ENCODE peak calls at places on chromosomes 4 and X, in nine cellular contexts. F is fibroblast of lung, S is progenitor cell of endocrine pancreas, P is body of pancreas, G is NB4, V is nephron progenitor cell, H is A673, K is gastrocnemius medialis, Q is omental fat pad. C is an unnamed sample.

GRCh38 chr4:55124337-55125076 is 888 bp downstream of the KDR start:
- DNase-seq in Q (no peak), K (no peak), S (no peak), H (no peak), F (peak; percentile 8), G (no peak), P (no peak), V (peak; percentile 49), C (no peak)

GRCh38 chrX:23341452-23341851 is 6.8 kb downstream of the PTCHD1 start:
- DNase-seq in H (no peak), S (no peak), G (no peak), F (no peak), K (no peak), P (no peak), Q (no peak), V (peak; percentile 28), C (no peak)

GRCh38 chr4:52957220-52957686 is 95.1 kb downstream of the RASL11B start:
- DNase-seq in P (peak; percentile 11), H (peak; percentile 6), G (no peak), Q (no peak), S (no peak), V (peak; percentile 23), K (no peak), F (peak; percentile 62), C (no peak)

GRCh38 chr4:17218801-17219200 is 293.1 kb downstream of the QDPR start:
- DNase-seq in H (no peak), P (no peak), V (no peak), K (no peak), Q (no peak), F (peak; percentile 27), S (no peak), G (no peak), C (no peak)

GRCh38 chr4:38145033-38145673 is 185.0 kb downstream of the PTTG2 start:
- DNase-seq in S (no peak), Q (no peak), H (no peak), K (no peak), F (no peak), P (no peak), G (no peak), V (no peak), C (no peak)

GRCh38 chrX:115563633-115564182 is 2.7 kb downstream of the PLS3 start:
- DNase-seq in H (no peak), K (no peak), Q (no peak), S (no peak), V (no peak), F (no peak), P (no peak), G (peak; percentile 0), C (peak; percentile 8)

GRCh38 chr4:56215901-56216300 is 171.4 kb downstream of the AASDH start:
- DNase-seq in S (no peak), P (peak; percentile 7), G (peak; percentile 5), F (peak; percentile 52), H (peak; percentile 66), K (no peak), V (no peak), Q (no peak), C (peak; percentile 58)

GRCh38 chr4:73257995-73258667 is 467 bp downstream of the ANKRD17 start:
- DNase-seq in F (peak; percentile 41), Q (no peak), S (peak; percentile 20), K (peak; percentile 44), G (peak; percentile 69), P (no peak), H (peak; percentile 27), V (no peak), C (no peak)

GRCh38 chr4:145440292-145441007 is 41.2 kb upstream of the SMAD1 start:
- DNase-seq in Q (no peak), G (no peak), H (no peak), V (no peak), K (no peak), P (no peak), F (no peak), S (no peak), C (no peak)

GRCh38 chr4:78517050-78517652 is 34.4 kb upstream of the ANXA3 start:
- DNase-seq in H (peak; percentile 15), F (peak; percentile 62), P (peak; percentile 14), K (no peak), S (no peak), Q (no peak), G (peak; percentile 25), V (no peak), C (no peak)

GRCh38 chr4:5887361-5888221 is 5.3 kb downstream of the CRMP1 start:
- DNase-seq in Q (no peak), H (no peak), P (no peak), V (peak; percentile 73), F (peak; percentile 14), G (no peak), S (no peak), K (no peak), C (no peak)

GRCh38 chr4:81421346-81422218 is 50.1 kb downstream of the RASGEF1B start:
- DNase-seq in K (no peak), F (peak; percentile 47), G (peak; percentile 89), S (no peak), P (peak; percentile 64), H (no peak), V (no peak), Q (no peak), C (peak; percentile 59)

GRCh38 chrX:139560221-139560620 is 29.7 kb downstream of the F9 start:
- DNase-seq in G (no peak), K (no peak), V (no peak), P (no peak), F (no peak), Q (no peak), H (no peak), S (no peak), C (no peak)

GRCh38 chrX:140090800-140091275 is 125.5 kb upstream of the CXorf66 start:
- DNase-seq in H (peak; percentile 20), S (no peak), P (no peak), G (no peak), V (peak; percentile 13), Q (no peak), K (no peak), F (no peak), C (no peak)

GRCh38 chr4:158302076-158302866 is 92.0 kb downstream of the TMEM144 start:
- DNase-seq in H (no peak), F (peak; percentile 69), Q (no peak), P (peak; percentile 22), K (no peak), V (no peak), G (no peak), S (no peak), C (no peak)

GRCh38 chr4:57405359-57405758 is 295.2 kb upstream of the IGFBP7 start:
- DNase-seq in F (no peak), K (no peak), Q (no peak), S (no peak), G (no peak), V (no peak), H (no peak), P (no peak), C (no peak)

GRCh38 chrX:12421918-12422317 is 283.6 kb downstream of the FRMPD4 start:
- DNase-seq in H (peak; percentile 37), S (no peak), V (no peak), F (no peak), K (no peak), Q (no peak), P (no peak), G (no peak), C (no peak)

GRCh38 chrX:356385-357034 is 30.2 kb downstream of the PPP2R3B start:
- DNase-seq in G (no peak), P (no peak), K (no peak), V (no peak), S (no peak), Q (no peak), F (no peak), H (no peak), C (no peak)

GRCh38 chrX:102345916-102346315 is 93.9 kb downstream of the NXF2B start:
- DNase-seq in P (peak; percentile 38), V (peak; percentile 78), Q (peak; percentile 98), F (peak; percentile 34), K (peak; percentile 13), G (peak; percentile 33), H (peak; percentile 62), S (peak; percentile 51), C (peak; percentile 58)

GRCh38 chrX:131752493-131753198 is 208.8 kb downstream of the OR13H1 start:
- DNase-seq in H (peak; percentile 89), Q (peak; percentile 62), F (no peak), K (no peak), P (no peak), G (no peak), V (no peak), S (no peak), C (no peak)
- TF ChIP-seq CTCF in H (peak; percentile 40), Q (no peak), F (no peak), K (no peak), P (peak; percentile 27), G (no peak), V (no peak), S (no peak), C (no peak)

GRCh38 chr4:95835672-95836071 is 4.2 kb upstream of the PDHA2 start:
- DNase-seq in G (peak; percentile 49), K (no peak), V (peak; percentile 33), Q (no peak), F (peak; percentile 1), P (no peak), H (peak; percentile 49), S (no peak), C (no peak)
- TF ChIP-seq CTCF in G (peak; percentile 48), K (no peak), V (peak; percentile 53), Q (no peak), F (no peak), P (no peak), H (peak; percentile 51), S (peak; percentile 60), C (peak; percentile 31)

DNA sequence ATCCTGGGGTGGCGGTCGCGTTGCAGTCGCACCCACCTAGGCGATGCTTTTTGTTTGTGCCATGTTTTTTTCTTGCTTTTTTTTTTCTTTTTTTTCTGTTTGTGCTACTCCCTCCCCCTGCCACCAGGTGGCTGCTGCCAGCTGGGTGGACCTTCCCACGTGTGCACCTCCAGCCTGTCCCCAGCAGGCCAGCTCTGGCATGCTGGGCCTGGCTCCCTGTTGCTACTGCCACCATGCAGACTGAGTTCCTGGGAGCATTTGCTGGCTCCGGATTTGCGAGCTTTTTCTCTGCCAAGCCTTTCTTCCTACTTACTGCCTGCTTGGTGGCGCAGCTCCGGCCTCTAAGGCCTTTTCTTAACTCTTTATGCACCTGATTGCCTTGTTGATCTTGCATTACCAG is 161.2 kb upstream of the WDFY3 start:
- DNase-seq in K (no peak), V (peak; percentile 23), F (peak; percentile 17), H (peak; percentile 47), Q (no peak), P (peak; percentile 55), S (no peak), G (peak; percentile 43), C (peak; percentile 28)
- TF ChIP-seq CTCF in K (no peak), V (peak; percentile 77), F (peak; percentile 47), H (peak; percentile 52), Q (no peak), P (peak; percentile 44), S (peak; percentile 54), G (peak; percentile 49), C (peak; percentile 62)

DNA sequence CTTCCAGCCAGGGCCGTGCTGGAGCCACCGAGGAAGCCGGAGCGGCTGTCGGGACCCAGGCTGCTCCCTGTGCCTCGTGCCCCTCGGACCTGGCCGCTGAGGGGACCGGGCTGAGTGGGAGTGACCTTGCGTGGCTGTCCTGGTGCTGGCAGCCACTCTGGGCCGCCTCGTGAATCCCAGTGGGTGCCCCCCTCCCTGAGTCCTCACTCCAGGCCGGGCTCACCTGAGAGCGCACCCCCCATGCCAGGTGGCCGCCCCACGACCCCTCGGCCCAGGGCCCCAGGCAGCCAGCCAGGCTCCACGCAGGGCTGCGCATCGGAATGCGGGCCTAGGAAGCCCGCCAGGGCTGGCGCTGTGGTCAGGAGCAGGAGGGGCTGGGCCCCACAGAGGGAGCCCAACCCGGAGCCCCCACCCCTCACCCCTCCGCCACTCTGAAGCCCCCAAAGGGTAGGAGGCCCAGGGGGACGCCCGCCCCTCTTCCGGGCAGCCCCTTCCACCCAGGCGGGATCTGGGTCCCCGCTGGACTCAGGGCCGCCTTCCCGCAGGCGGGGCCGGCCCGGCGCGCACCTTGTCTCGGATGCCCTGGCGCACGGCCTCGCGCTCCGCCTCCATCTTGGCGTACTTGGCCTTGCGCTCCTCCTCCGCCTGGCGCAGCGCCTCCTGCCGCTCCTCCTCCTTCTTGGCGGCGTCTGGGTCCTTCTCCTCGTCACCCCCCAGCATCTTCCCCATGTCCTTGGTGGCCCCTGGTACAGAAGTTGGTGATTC is 33.9 kb downstream of the CPLX1 start:
- DNase-seq in K (no peak), P (no peak), G (no peak), F (no peak), Q (no peak), S (no peak), V (peak; percentile 49), H (peak; percentile 52), C (no peak)
- TF ChIP-seq CTCF in K (no peak), P (no peak), G (no peak), F (no peak), Q (no peak), S (no peak), V (no peak), H (peak; percentile 35), C (no peak)

C was measured in Calu3.